ENCODE peak calls at places on chromosomes 6 and 20, in seven cellular contexts. One of them, this sample, is unnamed.

GRCh38 chr6:120274547-120274946 is 925.0 kb upstream of the MAN1A1 start:
- DNase-seq in cardiac muscle cell: no peak
- DNase-seq in HTR-8/SVneo: no peak
- DNase-seq in stimulated activated naive CD8-positive, alpha-beta T cell treated with anti-CD3 and anti-CD28 coated beads, Interleukin-15, amount 100 ng/mL, for 72 hours: no peak
- DNase-seq in GDM1: no peak
- DNase-seq in tibial artery: no peak
- DNase-seq in NCI-H2081: no peak
- DNase-seq in this sample: no peak

GRCh38 chr6:140178550-140179334 is 804.3 kb upstream of the CITED2 start:
- DNase-seq in tibial artery: no peak
- DNase-seq in stimulated activated naive CD8-positive, alpha-beta T cell treated with anti-CD3 and anti-CD28 coated beads, Interleukin-15, amount 100 ng/mL, for 72 hours: no peak
- DNase-seq in cardiac muscle cell: peak; percentile 56
- DNase-seq in NCI-H2081: no peak
- DNase-seq in GDM1: no peak
- DNase-seq in HTR-8/SVneo: no peak
- DNase-seq in this sample: no peak

GRCh38 chr6:83875843-83876242 is 16.4 kb downstream of the CYB5R4 start:
- DNase-seq in HTR-8/SVneo: no peak
- DNase-seq in GDM1: no peak
- DNase-seq in tibial artery: no peak
- DNase-seq in stimulated activated naive CD8-positive, alpha-beta T cell treated with anti-CD3 and anti-CD28 coated beads, Interleukin-15, amount 100 ng/mL, for 72 hours: no peak
- DNase-seq in cardiac muscle cell: no peak
- DNase-seq in NCI-H2081: no peak
- DNase-seq in this sample: no peak

GRCh38 chr20:24773751-24774201 is 175.3 kb upstream of the CST7 start:
- DNase-seq in GDM1: no peak
- DNase-seq in HTR-8/SVneo: peak; percentile 45
- DNase-seq in NCI-H2081: no peak
- DNase-seq in cardiac muscle cell: peak; percentile 35
- DNase-seq in stimulated activated naive CD8-positive, alpha-beta T cell treated with anti-CD3 and anti-CD28 coated beads, Interleukin-15, amount 100 ng/mL, for 72 hours: peak; percentile 26
- DNase-seq in tibial artery: peak; percentile 47
- DNase-seq in this sample: no peak

GRCh38 chr20:13158339-13158738 is 62.7 kb upstream of the ISM1 start:
- DNase-seq in cardiac muscle cell: no peak
- DNase-seq in tibial artery: no peak
- DNase-seq in NCI-H2081: no peak
- DNase-seq in GDM1: no peak
- DNase-seq in HTR-8/SVneo: no peak
- DNase-seq in stimulated activated naive CD8-positive, alpha-beta T cell treated with anti-CD3 and anti-CD28 coated beads, Interleukin-15, amount 100 ng/mL, for 72 hours: no peak
- DNase-seq in this sample: no peak

GRCh38 chr20:45301824-45302251 is 4.8 kb upstream of the RBPJL start:
- DNase-seq in cardiac muscle cell: no peak
- DNase-seq in HTR-8/SVneo: no peak
- DNase-seq in GDM1: no peak
- DNase-seq in stimulated activated naive CD8-positive, alpha-beta T cell treated with anti-CD3 and anti-CD28 coated beads, Interleukin-15, amount 100 ng/mL, for 72 hours: no peak
- DNase-seq in tibial artery: no peak
- DNase-seq in NCI-H2081: no peak
- DNase-seq in this sample: no peak

GRCh38 chr20:59416916-59417315 is 116.5 kb downstream of the EDN3 start:
- DNase-seq in stimulated activated naive CD8-positive, alpha-beta T cell treated with anti-CD3 and anti-CD28 coated beads, Interleukin-15, amount 100 ng/mL, for 72 hours: no peak
- DNase-seq in cardiac muscle cell: no peak
- DNase-seq in HTR-8/SVneo: no peak
- DNase-seq in tibial artery: peak; percentile 56
- DNase-seq in GDM1: no peak
- DNase-seq in NCI-H2081: no peak
- DNase-seq in this sample: no peak

GRCh38 chr20:49377326-49377725 is 99.5 kb upstream of the ZNFX1 start:
- DNase-seq in GDM1: no peak
- DNase-seq in NCI-H2081: no peak
- DNase-seq in HTR-8/SVneo: no peak
- DNase-seq in tibial artery: no peak
- DNase-seq in cardiac muscle cell: no peak
- DNase-seq in stimulated activated naive CD8-positive, alpha-beta T cell treated with anti-CD3 and anti-CD28 coated beads, Interleukin-15, amount 100 ng/mL, for 72 hours: no peak
- DNase-seq in this sample: peak; percentile 28

GRCh38 chr6:107320126-107320525 is 139.2 kb downstream of the PDSS2 start:
- DNase-seq in stimulated activated naive CD8-positive, alpha-beta T cell treated with anti-CD3 and anti-CD28 coated beads, Interleukin-15, amount 100 ng/mL, for 72 hours: no peak
- DNase-seq in tibial artery: no peak
- DNase-seq in cardiac muscle cell: peak; percentile 14
- DNase-seq in GDM1: no peak
- DNase-seq in HTR-8/SVneo: no peak
- DNase-seq in NCI-H2081: no peak
- DNase-seq in this sample: no peak

GRCh38 chr6:145749632-145750031 is 14.3 kb upstream of the EPM2A start:
- DNase-seq in HTR-8/SVneo: peak; percentile 10
- DNase-seq in cardiac muscle cell: peak; percentile 74
- DNase-seq in NCI-H2081: no peak
- DNase-seq in tibial artery: no peak
- DNase-seq in stimulated activated naive CD8-positive, alpha-beta T cell treated with anti-CD3 and anti-CD28 coated beads, Interleukin-15, amount 100 ng/mL, for 72 hours: no peak
- DNase-seq in GDM1: no peak
- DNase-seq in this sample: no peak

GRCh38 chr6:126650931-126651330 is 311.0 kb downstream of the CENPW start:
- DNase-seq in NCI-H2081: no peak
- DNase-seq in cardiac muscle cell: peak; percentile 52
- DNase-seq in HTR-8/SVneo: no peak
- DNase-seq in tibial artery: no peak
- DNase-seq in GDM1: no peak
- DNase-seq in stimulated activated naive CD8-positive, alpha-beta T cell treated with anti-CD3 and anti-CD28 coated beads, Interleukin-15, amount 100 ng/mL, for 72 hours: no peak
- DNase-seq in this sample: no peak

GRCh38 chr6:158408552-158409130 is 96.4 kb downstream of the TULP4 start:
- DNase-seq in tibial artery: no peak
- DNase-seq in GDM1: no peak
- DNase-seq in cardiac muscle cell: peak; percentile 96
- DNase-seq in stimulated activated naive CD8-positive, alpha-beta T cell treated with anti-CD3 and anti-CD28 coated beads, Interleukin-15, amount 100 ng/mL, for 72 hours: no peak
- DNase-seq in HTR-8/SVneo: no peak
- DNase-seq in NCI-H2081: no peak
- DNase-seq in this sample: no peak

GRCh38 chr20:35306931-35307517 is 14.8 kb upstream of the FAM83C start:
- DNase-seq in GDM1: no peak
- DNase-seq in NCI-H2081: peak; percentile 41
- DNase-seq in HTR-8/SVneo: peak; percentile 63
- DNase-seq in tibial artery: peak; percentile 76
- DNase-seq in cardiac muscle cell: peak; percentile 84
- DNase-seq in stimulated activated naive CD8-positive, alpha-beta T cell treated with anti-CD3 and anti-CD28 coated beads, Interleukin-15, amount 100 ng/mL, for 72 hours: no peak
- DNase-seq in this sample: peak; percentile 60

GRCh38 chr6:34970962-34971361 is 81.9 kb downstream of the ANKS1A start:
- DNase-seq in HTR-8/SVneo: no peak
- DNase-seq in stimulated activated naive CD8-positive, alpha-beta T cell treated with anti-CD3 and anti-CD28 coated beads, Interleukin-15, amount 100 ng/mL, for 72 hours: no peak
- DNase-seq in GDM1: no peak
- DNase-seq in cardiac muscle cell: peak; percentile 38
- DNase-seq in tibial artery: no peak
- DNase-seq in NCI-H2081: no peak
- DNase-seq in this sample: no peak

GRCh38 chr6:157288575-157288974 is 34.7 kb downstream of the TMEM242 start:
- DNase-seq in GDM1: no peak
- DNase-seq in tibial artery: no peak
- DNase-seq in cardiac muscle cell: no peak
- DNase-seq in HTR-8/SVneo: no peak
- DNase-seq in NCI-H2081: no peak
- DNase-seq in stimulated activated naive CD8-positive, alpha-beta T cell treated with anti-CD3 and anti-CD28 coated beads, Interleukin-15, amount 100 ng/mL, for 72 hours: no peak
- DNase-seq in this sample: no peak

GRCh38 chr6:24016286-24016685 is 109.7 kb upstream of the NRSN1 start:
- DNase-seq in stimulated activated naive CD8-positive, alpha-beta T cell treated with anti-CD3 and anti-CD28 coated beads, Interleukin-15, amount 100 ng/mL, for 72 hours: no peak
- DNase-seq in tibial artery: no peak
- DNase-seq in cardiac muscle cell: no peak
- DNase-seq in HTR-8/SVneo: no peak
- DNase-seq in GDM1: no peak
- DNase-seq in NCI-H2081: no peak
- DNase-seq in this sample: no peak

GRCh38 chr6:30325873-30326445 is 768 bp upstream of the TRIM39 start:
- DNase-seq in NCI-H2081: peak; percentile 81
- DNase-seq in cardiac muscle cell: no peak
- DNase-seq in GDM1: peak; percentile 8
- DNase-seq in stimulated activated naive CD8-positive, alpha-beta T cell treated with anti-CD3 and anti-CD28 coated beads, Interleukin-15, amount 100 ng/mL, for 72 hours: peak; percentile 81
- DNase-seq in HTR-8/SVneo: peak; percentile 67
- DNase-seq in tibial artery: no peak
- DNase-seq in this sample: peak; percentile 50

GRCh38 chr6:2216794-2217383 is 28.5 kb downstream of the GMDS start:
- DNase-seq in tibial artery: no peak
- DNase-seq in HTR-8/SVneo: no peak
- DNase-seq in GDM1: no peak
- DNase-seq in cardiac muscle cell: no peak
- DNase-seq in NCI-H2081: peak; percentile 9
- DNase-seq in stimulated activated naive CD8-positive, alpha-beta T cell treated with anti-CD3 and anti-CD28 coated beads, Interleukin-15, amount 100 ng/mL, for 72 hours: no peak
- DNase-seq in this sample: no peak

GRCh38 chr20:6053776-6054688 is at the start of gene LRRN4:
- DNase-seq in NCI-H2081: peak; percentile 47
- DNase-seq in tibial artery: no peak
- DNase-seq in HTR-8/SVneo: peak; percentile 40
- DNase-seq in GDM1: no peak
- DNase-seq in stimulated activated naive CD8-positive, alpha-beta T cell treated with anti-CD3 and anti-CD28 coated beads, Interleukin-15, amount 100 ng/mL, for 72 hours: no peak
- DNase-seq in cardiac muscle cell: peak; percentile 36
- DNase-seq in this sample: no peak

GRCh38 chr6:134063121-134063965 is 10.9 kb upstream of the SLC2A12 start:
- DNase-seq in NCI-H2081: no peak
- DNase-seq in cardiac muscle cell: no peak
- DNase-seq in stimulated activated naive CD8-positive, alpha-beta T cell treated with anti-CD3 and anti-CD28 coated beads, Interleukin-15, amount 100 ng/mL, for 72 hours: no peak
- DNase-seq in tibial artery: no peak
- DNase-seq in GDM1: no peak
- DNase-seq in HTR-8/SVneo: no peak
- DNase-seq in this sample: peak; percentile 8